ENCODE peak calls at places on chromosomes 3 and 15, in nine cellular contexts. One of them, this sample, is unnamed.

GRCh38 chr3:74651239-74651638 is 36.8 kb upstream of the CNTN3 start:
- DNase-seq in psoas muscle: no peak
- DNase-seq in fibroblast of lung: peak; percentile 36
- DNase-seq in left ventricle myocardium inferior: no peak
- DNase-seq in uterus: no peak
- DNase-seq in AG04450: no peak
- DNase-seq in dorsolateral prefrontal cortex: no peak
- DNase-seq in heart right ventricle: no peak
- DNase-seq in stomach: no peak
- DNase-seq in this sample: no peak

GRCh38 chr3:183539821-183540220 is 15.7 kb downstream of the KLHL6 start:
- DNase-seq in fibroblast of lung: no peak
- DNase-seq in psoas muscle: no peak
- DNase-seq in left ventricle myocardium inferior: no peak
- DNase-seq in AG04450: no peak
- DNase-seq in uterus: no peak
- DNase-seq in stomach: no peak
- DNase-seq in dorsolateral prefrontal cortex: no peak
- DNase-seq in heart right ventricle: no peak
- DNase-seq in this sample: no peak

GRCh38 chr3:124540550-124541201 is 189.6 kb upstream of the UMPS start:
- DNase-seq in stomach: no peak
- DNase-seq in fibroblast of lung: no peak
- DNase-seq in left ventricle myocardium inferior: no peak
- DNase-seq in uterus: no peak
- DNase-seq in psoas muscle: no peak
- DNase-seq in dorsolateral prefrontal cortex: no peak
- DNase-seq in AG04450: no peak
- DNase-seq in heart right ventricle: no peak
- DNase-seq in this sample: no peak

GRCh38 chr3:133868166-133868565 is 27.5 kb downstream of the RAB6B start:
- DNase-seq in left ventricle myocardium inferior: no peak
- DNase-seq in AG04450: no peak
- DNase-seq in psoas muscle: no peak
- DNase-seq in uterus: no peak
- DNase-seq in dorsolateral prefrontal cortex: no peak
- DNase-seq in stomach: no peak
- DNase-seq in heart right ventricle: no peak
- DNase-seq in fibroblast of lung: no peak
- DNase-seq in this sample: no peak

GRCh38 chr15:48250640-48251076 is 44.6 kb downstream of the SLC12A1 start:
- DNase-seq in AG04450: peak; percentile 42
- DNase-seq in psoas muscle: no peak
- DNase-seq in left ventricle myocardium inferior: no peak
- DNase-seq in dorsolateral prefrontal cortex: no peak
- DNase-seq in heart right ventricle: peak; percentile 36
- DNase-seq in uterus: no peak
- DNase-seq in stomach: no peak
- DNase-seq in fibroblast of lung: peak; percentile 88
- DNase-seq in this sample: peak; percentile 87

GRCh38 chr3:8532251-8532831 is 30.7 kb downstream of the LMCD1 start:
- DNase-seq in AG04450: no peak
- DNase-seq in fibroblast of lung: peak; percentile 73
- DNase-seq in stomach: no peak
- DNase-seq in heart right ventricle: no peak
- DNase-seq in left ventricle myocardium inferior: no peak
- DNase-seq in uterus: no peak
- DNase-seq in dorsolateral prefrontal cortex: no peak
- DNase-seq in psoas muscle: peak; percentile 62
- DNase-seq in this sample: no peak

GRCh38 chr3:194556086-194557056 is 69.6 kb upstream of the ATP13A3 start:
- DNase-seq in psoas muscle: no peak
- DNase-seq in dorsolateral prefrontal cortex: no peak
- DNase-seq in fibroblast of lung: no peak
- DNase-seq in left ventricle myocardium inferior: no peak
- DNase-seq in uterus: no peak
- DNase-seq in heart right ventricle: no peak
- DNase-seq in AG04450: no peak
- DNase-seq in stomach: no peak
- DNase-seq in this sample: no peak

GRCh38 chr3:170602556-170602955 is 16.7 kb upstream of the SLC7A14 start:
- DNase-seq in AG04450: no peak
- DNase-seq in heart right ventricle: no peak
- DNase-seq in psoas muscle: no peak
- DNase-seq in fibroblast of lung: no peak
- DNase-seq in dorsolateral prefrontal cortex: no peak
- DNase-seq in left ventricle myocardium inferior: no peak
- DNase-seq in stomach: no peak
- DNase-seq in uterus: no peak
- DNase-seq in this sample: no peak

GRCh38 chr15:60590935-60591490 is 112.1 kb upstream of the ICE2 start:
- DNase-seq in heart right ventricle: peak; percentile 21
- DNase-seq in left ventricle myocardium inferior: peak; percentile 46
- DNase-seq in psoas muscle: peak; percentile 80
- DNase-seq in uterus: peak; percentile 54
- DNase-seq in dorsolateral prefrontal cortex: peak; percentile 30
- DNase-seq in AG04450: no peak
- DNase-seq in fibroblast of lung: peak; percentile 47
- DNase-seq in stomach: peak; percentile 55
- DNase-seq in this sample: peak; percentile 52

GRCh38 chr3:25783661-25784512 is 644 bp upstream of the NGLY1 start:
- DNase-seq in dorsolateral prefrontal cortex: peak; percentile 24
- DNase-seq in fibroblast of lung: peak; percentile 52
- DNase-seq in heart right ventricle: peak; percentile 52
- DNase-seq in left ventricle myocardium inferior: no peak
- DNase-seq in stomach: peak; percentile 57
- DNase-seq in psoas muscle: no peak
- DNase-seq in uterus: no peak
- DNase-seq in AG04450: no peak
- DNase-seq in this sample: peak; percentile 54

GRCh38 chr3:31533169-31533870 is 595 bp downstream of the STT3B start:
- DNase-seq in stomach: peak; percentile 52
- DNase-seq in uterus: peak; percentile 61
- DNase-seq in AG04450: no peak
- DNase-seq in left ventricle myocardium inferior: peak; percentile 52
- DNase-seq in heart right ventricle: peak; percentile 54
- DNase-seq in dorsolateral prefrontal cortex: peak; percentile 36
- DNase-seq in psoas muscle: peak; percentile 81
- DNase-seq in fibroblast of lung: peak; percentile 19
- DNase-seq in this sample: peak; percentile 41

GRCh38 chr3:31530039-31530983 is 2.4 kb upstream of the STT3B start:
- DNase-seq in stomach: no peak
- DNase-seq in psoas muscle: no peak
- DNase-seq in heart right ventricle: no peak
- DNase-seq in AG04450: no peak
- DNase-seq in dorsolateral prefrontal cortex: no peak
- DNase-seq in left ventricle myocardium inferior: no peak
- DNase-seq in uterus: no peak
- DNase-seq in fibroblast of lung: no peak
- DNase-seq in this sample: no peak

GRCh38 chr3:31531992-31532586 is 636 bp upstream of the STT3B start:
- DNase-seq in fibroblast of lung: peak; percentile 99
- DNase-seq in stomach: peak; percentile 100
- DNase-seq in psoas muscle: peak; percentile 100
- DNase-seq in AG04450: peak; percentile 98
- DNase-seq in heart right ventricle: peak; percentile 99
- DNase-seq in dorsolateral prefrontal cortex: peak; percentile 96
- DNase-seq in left ventricle myocardium inferior: peak; percentile 99
- DNase-seq in uterus: peak; percentile 99
- DNase-seq in this sample: peak; percentile 99

GRCh38 chr3:31532587-31533168 is at the start of gene STT3B:
- DNase-seq in fibroblast of lung: peak; percentile 80
- DNase-seq in dorsolateral prefrontal cortex: no peak
- DNase-seq in left ventricle myocardium inferior: peak; percentile 86
- DNase-seq in psoas muscle: peak; percentile 88
- DNase-seq in AG04450: peak; percentile 55
- DNase-seq in stomach: peak; percentile 84
- DNase-seq in uterus: no peak
- DNase-seq in heart right ventricle: peak; percentile 80
- DNase-seq in this sample: peak; percentile 87

GRCh38 chr3:31531465-31531991 is 1.2 kb upstream of the STT3B start:
- DNase-seq in AG04450: no peak
- DNase-seq in left ventricle myocardium inferior: no peak
- DNase-seq in stomach: no peak
- DNase-seq in dorsolateral prefrontal cortex: no peak
- DNase-seq in fibroblast of lung: no peak
- DNase-seq in heart right ventricle: no peak
- DNase-seq in psoas muscle: no peak
- DNase-seq in uterus: no peak
- DNase-seq in this sample: peak; percentile 10
- TF ChIP-seq CTCF in AG04450: peak; percentile 48
- TF ChIP-seq CTCF in left ventricle myocardium inferior: peak; percentile 34
- TF ChIP-seq CTCF in stomach: no peak
- TF ChIP-seq CTCF in dorsolateral prefrontal cortex: no peak
- TF ChIP-seq CTCF in fibroblast of lung: peak; percentile 27
- TF ChIP-seq CTCF in heart right ventricle: no peak
- TF ChIP-seq CTCF in psoas muscle: no peak
- TF ChIP-seq CTCF in uterus: no peak
- TF ChIP-seq CTCF in this sample: peak; percentile 40

DNA sequence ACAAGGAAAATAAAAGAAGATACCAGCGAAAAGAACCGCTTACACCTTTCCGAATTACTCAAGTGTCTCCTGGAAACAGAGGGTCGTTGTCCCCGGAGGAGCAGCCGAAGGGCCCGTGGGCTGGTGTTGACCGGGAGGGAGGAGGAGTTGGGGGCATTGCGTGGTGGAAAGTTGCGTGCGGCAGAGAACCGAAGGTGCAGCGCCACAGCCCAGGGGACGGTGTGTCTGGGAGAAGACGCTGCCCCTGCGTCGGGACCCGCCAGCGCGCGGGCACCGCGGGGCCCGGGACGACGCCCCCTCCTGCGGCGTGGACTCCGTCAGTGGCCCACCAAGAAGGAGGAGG is 325 bp downstream of the ALCAM start:
- DNase-seq in dorsolateral prefrontal cortex: peak; percentile 20
- DNase-seq in psoas muscle: no peak
- DNase-seq in left ventricle myocardium inferior: no peak
- DNase-seq in heart right ventricle: no peak
- DNase-seq in AG04450: no peak
- DNase-seq in stomach: peak; percentile 40
- DNase-seq in uterus: no peak
- DNase-seq in fibroblast of lung: no peak
- DNase-seq in this sample: peak; percentile 29
- H3K27ac ChIP-seq in dorsolateral prefrontal cortex: peak overlapping the region; percentile 95
- H3K27ac ChIP-seq in psoas muscle: no peak overlapping the region
- H3K27ac ChIP-seq in left ventricle myocardium inferior: no peak overlapping the region
- H3K27ac ChIP-seq in heart right ventricle: no peak overlapping the region
- H3K27ac ChIP-seq in AG04450: peak overlapping the region; percentile 63
- H3K27ac ChIP-seq in stomach: peak overlapping the region; percentile 89
- H3K27ac ChIP-seq in uterus: peak overlapping the region; percentile 68
- H3K27ac ChIP-seq in fibroblast of lung: peak overlapping the region; percentile 85
- H3K27ac ChIP-seq in this sample: peak overlapping the region; percentile 39

DNA sequence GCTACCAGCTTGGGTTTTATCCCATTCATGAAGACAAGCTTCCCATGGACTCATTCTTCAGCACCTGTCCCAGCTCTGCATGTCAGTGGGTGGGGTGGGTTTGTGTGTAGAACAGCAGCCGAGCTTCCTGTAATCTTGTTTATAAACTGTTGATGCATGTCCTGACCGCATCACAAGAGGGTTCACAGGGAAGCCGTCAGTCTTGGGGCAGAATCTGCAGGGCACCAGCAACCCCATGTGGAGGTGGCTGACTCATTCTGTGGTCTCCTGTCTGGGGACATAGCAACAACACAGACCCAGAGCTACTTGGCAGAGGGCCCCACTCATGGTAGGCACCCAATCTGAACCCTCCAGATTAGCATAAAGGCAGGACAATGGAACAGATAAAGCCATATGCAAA is 35.6 kb downstream of the DAPK2 start:
- DNase-seq in dorsolateral prefrontal cortex: no peak
- DNase-seq in fibroblast of lung: peak; percentile 74
- DNase-seq in psoas muscle: peak; percentile 69
- DNase-seq in uterus: peak; percentile 19
- DNase-seq in heart right ventricle: peak; percentile 71
- DNase-seq in AG04450: no peak
- DNase-seq in stomach: peak; percentile 72
- DNase-seq in left ventricle myocardium inferior: peak; percentile 63
- DNase-seq in this sample: peak; percentile 90
- TF ChIP-seq CTCF in dorsolateral prefrontal cortex: no peak
- TF ChIP-seq CTCF in fibroblast of lung: no peak
- TF ChIP-seq CTCF in psoas muscle: no peak
- TF ChIP-seq CTCF in uterus: no peak
- TF ChIP-seq CTCF in heart right ventricle: no peak
- TF ChIP-seq CTCF in AG04450: no peak
- TF ChIP-seq CTCF in stomach: no peak
- TF ChIP-seq CTCF in left ventricle myocardium inferior: no peak
- TF ChIP-seq CTCF in this sample: no peak

GRCh38 chr3:94024385-94024784 is 4.0 kb downstream of the STX19 start:
- DNase-seq in uterus: no peak
- DNase-seq in psoas muscle: no peak
- DNase-seq in dorsolateral prefrontal cortex: no peak
- DNase-seq in fibroblast of lung: peak; percentile 56
- DNase-seq in stomach: no peak
- DNase-seq in AG04450: no peak
- DNase-seq in heart right ventricle: no peak
- DNase-seq in left ventricle myocardium inferior: no peak
- DNase-seq in this sample: no peak
- H3K27ac ChIP-seq in uterus: peak overlapping the region; percentile 22
- H3K27ac ChIP-seq in psoas muscle: no peak overlapping the region
- H3K27ac ChIP-seq in dorsolateral prefrontal cortex: no peak overlapping the region
- H3K27ac ChIP-seq in fibroblast of lung: no peak overlapping the region
- H3K27ac ChIP-seq in stomach: no peak overlapping the region
- H3K27ac ChIP-seq in AG04450: no peak overlapping the region
- H3K27ac ChIP-seq in heart right ventricle: no peak overlapping the region
- H3K27ac ChIP-seq in left ventricle myocardium inferior: peak overlapping the region; percentile 5
- H3K27ac ChIP-seq in this sample: no peak overlapping the region

GRCh38 chr3:168053115-168053514 is 42.6 kb downstream of the GOLIM4 start:
- DNase-seq in psoas muscle: no peak
- DNase-seq in fibroblast of lung: peak; percentile 34
- DNase-seq in left ventricle myocardium inferior: no peak
- DNase-seq in AG04450: no peak
- DNase-seq in dorsolateral prefrontal cortex: no peak
- DNase-seq in uterus: no peak
- DNase-seq in stomach: no peak
- DNase-seq in heart right ventricle: no peak
- DNase-seq in this sample: no peak
- TF ChIP-seq CTCF in psoas muscle: no peak
- TF ChIP-seq CTCF in fibroblast of lung: peak; percentile 27
- TF ChIP-seq CTCF in left ventricle myocardium inferior: peak; percentile 34
- TF ChIP-seq CTCF in AG04450: peak; percentile 41
- TF ChIP-seq CTCF in dorsolateral prefrontal cortex: peak; percentile 16
- TF ChIP-seq CTCF in uterus: peak; percentile 22
- TF ChIP-seq CTCF in stomach: no peak
- TF ChIP-seq CTCF in heart right ventricle: no peak
- TF ChIP-seq CTCF in this sample: peak; percentile 20

DNA sequence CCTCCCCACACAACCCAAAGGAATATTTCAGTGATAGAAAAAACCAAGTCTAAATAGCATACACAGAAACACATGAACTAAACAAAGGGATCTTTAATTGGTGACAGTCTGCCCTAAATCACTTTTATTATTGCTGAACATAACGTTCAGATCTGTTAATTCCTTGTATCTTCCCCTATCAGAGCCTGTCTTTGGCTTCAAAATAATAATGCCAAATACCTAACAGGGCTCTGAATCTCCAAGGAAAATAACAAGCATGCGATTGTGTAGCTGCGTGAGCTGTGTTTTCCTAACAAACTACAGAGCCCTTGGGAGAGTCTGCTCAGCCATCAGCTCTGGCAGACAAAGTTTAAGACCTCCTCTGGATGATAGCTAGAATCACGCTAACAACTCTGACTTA is 1010.1 kb downstream of the ROBO1 start:
- DNase-seq in psoas muscle: no peak
- DNase-seq in heart right ventricle: no peak
- DNase-seq in left ventricle myocardium inferior: no peak
- DNase-seq in uterus: no peak
- DNase-seq in dorsolateral prefrontal cortex: no peak
- DNase-seq in stomach: no peak
- DNase-seq in AG04450: no peak
- DNase-seq in fibroblast of lung: no peak
- DNase-seq in this sample: no peak
- H3K27ac ChIP-seq in psoas muscle: no peak overlapping the region
- H3K27ac ChIP-seq in heart right ventricle: no peak overlapping the region
- H3K27ac ChIP-seq in left ventricle myocardium inferior: peak overlapping the region; percentile 33
- H3K27ac ChIP-seq in uterus: no peak overlapping the region
- H3K27ac ChIP-seq in dorsolateral prefrontal cortex: peak overlapping the region; percentile 78
- H3K27ac ChIP-seq in stomach: no peak overlapping the region
- H3K27ac ChIP-seq in AG04450: no peak overlapping the region
- H3K27ac ChIP-seq in fibroblast of lung: no peak overlapping the region
- H3K27ac ChIP-seq in this sample: peak overlapping the region; percentile 27